ENCODE peak calls at places on chromosomes 16 and 17, in four cellular contexts. A is PC-3, X is neuronal stem cell, R is MM.1S. Q is an unnamed sample. For H3K36me3, the result is how much of the 10 kb centered on the place peaks cover.

GRCh38 chr16:17590711-17591654 is 120.2 kb upstream of the XYLT1 start:
- DNase-seq in A (no peak), R (no peak), X (no peak), Q (no peak)

GRCh38 chr17:69047368-69048263 is 13.1 kb downstream of the ABCA9 start:
- DNase-seq in X (no peak), R (no peak), A (no peak), Q (peak)

GRCh38 chr17:62824290-62825135 is 16.4 kb upstream of the MARCHF10 start:
- DNase-seq in A (peak), X (peak), R (no peak), Q (no peak)

GRCh38 chr16:78462261-78463208 is 363.1 kb downstream of the WWOX start:
- DNase-seq in A (no peak), R (no peak), X (no peak), Q (peak)

GRCh38 chr16:457732-458400 is 32.4 kb downstream of the RAB11FIP3 start:
- DNase-seq in X (no peak), A (no peak), R (no peak), Q (no peak)

GRCh38 chr16:28000314-28000713 is 63.2 kb downstream of the GSG1L start:
- DNase-seq in R (no peak), X (no peak), A (no peak), Q (no peak)

GRCh38 chr16:24729243-24729966 is at the start of gene TNRC6A:
- DNase-seq in X (peak), R (peak), A (peak), Q (peak)

GRCh38 chr17:46020023-46020735 is 21.1 kb downstream of the STH start:
- DNase-seq in X (no peak), A (no peak), R (no peak), Q (no peak)

GRCh38 chr16:30007378-30007895 is 3.4 kb downstream of the DOC2A start:
- DNase-seq in R (no peak), X (no peak), A (no peak), Q (no peak)

GRCh38 chr16:86664518-86665318 is 86.4 kb downstream of the FOXL1 start:
- DNase-seq in A (peak), X (no peak), R (no peak), Q (peak)

GRCh38 chr17:80633197-80633596 is 88.6 kb downstream of the RPTOR start:
- DNase-seq in X (no peak), R (no peak), A (no peak), Q (no peak)

GRCh38 chr16:85878407-85878806 is 20.6 kb upstream of the IRF8 start:
- DNase-seq in R (no peak), X (no peak), A (no peak), Q (no peak)

GRCh38 chr17:11384131-11384530 is 143.1 kb downstream of the SHISA6 start:
- DNase-seq in A (no peak), R (no peak), X (no peak), Q (no peak)

GRCh38 chr17:41131979-41132378 is 8.0 kb upstream of the KRTAP4-12 start:
- DNase-seq in R (no peak), X (no peak), A (peak), Q (no peak)

GRCh38 chr17:62882284-62882683 is 74.2 kb upstream of the MARCHF10 start:
- DNase-seq in X (no peak), R (no peak), A (no peak), Q (no peak)

GRCh38 chr17:83200746-83201145 is 121.3 kb downstream of the METRNL start:
- DNase-seq in A (no peak), R (no peak), X (no peak), Q (no peak)

GRCh38 chr16:50334106-50334975 is 34.4 kb downstream of the BRD7 start:
- DNase-seq in A (no peak), R (no peak), X (no peak), Q (no peak)
- H3K36me3 ChIP-seq in A (under half), R (under half), X (under half), Q (under half)

GRCh38 chr16:3188925-3189825 is 1.2 kb downstream of the OR1F1 start:
- DNase-seq in X (no peak), A (peak), R (no peak), Q (peak)
- H3K9ac ChIP-seq in X (peak), A (no peak), R (no peak), Q (no peak)

DNA sequence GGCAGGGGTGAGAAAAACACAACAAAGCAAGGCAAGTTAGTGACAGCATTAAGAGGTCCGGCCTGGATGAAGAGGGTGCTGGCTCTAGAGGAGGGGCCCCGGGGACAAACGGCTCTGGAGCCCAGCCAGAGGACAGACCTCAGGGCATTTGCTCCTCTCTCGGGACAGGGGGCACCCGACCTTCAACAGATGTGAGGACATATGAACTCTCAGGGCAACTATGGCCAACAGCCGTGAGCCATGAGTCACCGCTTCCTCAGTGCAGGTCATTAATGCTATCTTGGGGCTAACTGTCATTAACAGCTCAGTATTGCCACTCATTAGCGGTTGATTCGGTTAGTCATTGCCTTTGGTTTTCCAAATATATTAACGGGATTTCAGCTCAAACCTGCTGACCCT is 9.7 kb upstream of the ARL5C start:
- DNase-seq in R (no peak), X (no peak), A (no peak), Q (no peak)
- H3K4me3 ChIP-seq in R (no peak), X (no peak), A (no peak), Q (no peak)

DNA sequence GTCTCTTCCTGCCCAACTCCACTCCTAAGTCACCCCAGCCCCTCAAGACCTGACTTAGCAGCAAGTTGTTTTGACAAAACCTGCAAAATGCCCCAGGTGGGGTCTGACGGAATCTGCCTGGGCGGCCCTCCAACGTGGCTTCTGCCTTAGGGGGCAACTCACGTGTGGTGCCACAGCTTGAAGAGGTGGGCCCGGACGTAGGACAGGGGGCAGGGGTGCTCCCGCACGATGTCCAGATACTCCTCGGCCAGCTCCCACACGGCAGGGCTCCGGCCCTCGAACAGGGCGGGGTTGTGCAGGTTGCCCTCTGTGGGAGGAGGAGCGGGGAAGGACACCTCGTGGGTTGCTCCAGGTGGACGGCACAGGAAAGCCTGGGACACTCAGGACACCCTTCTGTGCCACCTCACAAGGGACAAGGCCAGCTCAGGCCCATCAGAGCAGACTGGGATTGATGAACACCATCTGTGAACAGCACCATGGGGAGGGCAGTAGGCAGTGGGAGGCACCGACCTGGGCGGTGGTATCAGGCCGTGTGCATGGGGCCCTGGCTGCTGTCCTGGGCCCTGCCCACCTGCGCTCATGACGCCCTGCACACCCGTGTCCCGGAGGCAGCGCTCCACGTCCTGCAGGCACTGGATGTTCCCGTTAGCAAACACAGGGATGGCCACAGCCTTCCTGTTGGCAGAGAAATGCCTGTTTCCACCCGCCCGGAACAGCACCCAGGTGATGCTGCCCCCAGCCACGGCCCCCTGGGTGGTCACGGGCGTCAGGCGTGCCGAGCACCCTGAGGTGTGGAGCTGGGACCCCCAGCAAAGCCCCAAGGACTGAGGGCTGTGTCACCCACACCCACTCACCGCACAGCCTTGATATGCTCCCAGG is 4.3 kb downstream of the DUS1L start:
- DNase-seq in R (no peak), X (no peak), A (no peak), Q (no peak)
- H3K36me3 ChIP-seq in R (under half), X (half or more), A (half or more), Q (under half)

GRCh38 chr17:58202859-58203258 is 10.3 kb downstream of the EPX start:
- DNase-seq in R (no peak), A (no peak), X (no peak), Q (no peak)
- H3K9ac ChIP-seq in R (no peak), A (no peak), X (no peak), Q (no peak)

GRCh38 chr16:81627024-81627423 is 152.1 kb upstream of the PLCG2 start:
- DNase-seq in X (no peak), R (no peak), A (no peak), Q (no peak)
- H3K4me3 ChIP-seq in X (no peak), R (no peak), A (no peak), Q (no peak)

GRCh38 chr16:4392382-4393242 is 21.0 kb downstream of the VASN start:
- DNase-seq in X (no peak), R (no peak), A (no peak), Q (no peak)

GRCh38 chr16:4393243-4393606 is 21.6 kb downstream of the VASN start:
- DNase-seq in R (no peak), A (peak), X (no peak), Q (no peak)

GRCh38 chr16:4390266-4391260 is 18.9 kb downstream of the VASN start:
- DNase-seq in R (no peak), X (no peak), A (no peak), Q (no peak)

GRCh38 chr16:4389051-4389955 is 17.7 kb downstream of the VASN start:
- DNase-seq in X (no peak), A (no peak), R (no peak), Q (no peak)

DNA sequence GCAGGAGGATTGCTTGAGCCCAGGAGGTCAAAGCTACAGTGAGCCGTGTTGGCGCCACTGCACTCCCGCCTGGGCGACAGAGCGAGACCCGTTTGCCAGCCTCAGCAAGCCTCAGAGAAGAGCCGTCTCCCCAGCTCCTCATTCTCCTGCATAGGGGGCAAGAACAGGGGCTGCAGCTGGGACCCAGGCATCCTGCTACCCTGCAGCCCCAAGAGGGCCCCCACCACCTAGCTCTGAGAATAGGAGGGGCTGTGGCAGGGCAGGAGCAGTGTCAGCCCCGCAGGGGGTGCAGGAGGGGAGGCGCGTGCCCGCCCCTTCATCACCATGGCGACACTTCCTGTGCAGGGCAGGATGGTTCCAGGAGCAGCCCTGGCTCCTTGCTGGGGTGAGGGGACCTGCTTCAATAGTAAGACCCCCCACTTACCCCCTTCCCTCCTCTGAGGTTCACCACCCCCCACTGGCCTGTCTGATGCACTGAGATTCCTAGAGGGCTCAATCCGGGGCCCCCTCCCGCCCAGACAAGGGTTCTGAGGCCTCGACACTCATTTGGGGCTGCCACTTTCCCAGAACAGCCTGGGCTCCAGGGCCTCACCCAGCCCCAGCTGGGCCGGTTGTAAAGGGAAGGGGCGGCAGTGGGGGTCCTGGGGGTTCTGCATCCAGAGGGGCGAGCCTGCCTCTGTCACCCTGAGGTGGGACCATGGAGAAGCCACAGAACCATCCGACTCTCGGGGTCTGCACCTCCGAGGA is 20.2 kb downstream of the VASN start:
- DNase-seq in X (no peak), R (no peak), A (no peak), Q (no peak)
- H3K36me3 ChIP-seq in X (under half), R (under half), A (under half), Q (under half)

GRCh38 chr17:34840758-34841157 is 120.5 kb downstream of the CCT6B start:
- DNase-seq in R (peak), A (no peak), X (no peak), Q (no peak)
- H3K9ac ChIP-seq in R (no peak), A (no peak), X (no peak), Q (no peak)

GRCh38 chr17:76969598-76970172 is 101.5 kb downstream of the MGAT5B start:
- DNase-seq in X (no peak), R (no peak), A (peak), Q (no peak)
- H3K4me3 ChIP-seq in X (peak), R (peak), A (peak), Q (peak)